ENCODE peak calls at places on chromosomes 16 and 17, in six cellular contexts. V, G, C, J, F and X are unnamed samples.

GRCh38 chr17:27569257-27569722 is 61.7 kb upstream of the LGALS9 start:
- DNase-seq in F (no peak), V (peak; percentile 53), J (peak; percentile 64), G (no peak), C (no peak), X (no peak)

GRCh38 chr16:47016700-47017133 is 43.2 kb upstream of the DNAJA2 start:
- DNase-seq in J (peak; percentile 96), C (no peak), G (no peak), F (no peak), V (no peak), X (no peak)

GRCh38 chr17:27456681-27457404 is 595 bp downstream of the KSR1 start:
- DNase-seq in J (no peak), C (no peak), F (no peak), V (peak; percentile 39), G (no peak), X (no peak)

GRCh38 chr16:20285993-20286499 is 41.3 kb downstream of the GP2 start:
- DNase-seq in F (no peak), J (no peak), C (no peak), V (no peak), G (no peak), X (no peak)

GRCh38 chr16:4373909-4374742 is 2.5 kb downstream of the VASN start:
- DNase-seq in J (no peak), C (peak; percentile 89), G (no peak), F (peak; percentile 95), V (peak; percentile 21), X (peak; percentile 98)

GRCh38 chr17:6477831-6478383 is 33.7 kb downstream of the PIMREG start:
- DNase-seq in F (no peak), G (no peak), J (no peak), C (no peak), V (no peak), X (no peak)

GRCh38 chr16:4566144-4566543 is 10.0 kb downstream of the C16orf96 start:
- DNase-seq in F (no peak), J (no peak), V (no peak), G (no peak), C (no peak), X (no peak)

GRCh38 chr17:74923538-74924249 is 379 bp upstream of the OTOP2 start:
- DNase-seq in G (peak; percentile 85), F (no peak), C (peak; percentile 48), V (peak; percentile 82), J (peak; percentile 59), X (no peak)

GRCh38 chr16:31421587-31421986 is 6.6 kb downstream of the COX6A2 start:
- DNase-seq in J (no peak), C (no peak), F (no peak), V (no peak), G (no peak), X (no peak)

GRCh38 chr17:35286120-35286781 is 43.4 kb downstream of the SLFN5 start:
- DNase-seq in J (peak; percentile 28), C (no peak), F (no peak), G (no peak), V (no peak), X (no peak)

GRCh38 chr17:82653651-82654528 is 5.6 kb upstream of the WDR45B start:
- DNase-seq in F (no peak), C (no peak), V (no peak), J (no peak), G (no peak), X (no peak)

GRCh38 chr17:5027921-5028320 is 7.3 kb downstream of the SLC52A1 start:
- DNase-seq in V (no peak), F (no peak), C (no peak), J (no peak), G (no peak), X (no peak)

GRCh38 chr17:77392376-77393273 is 251.9 kb downstream of the SEC14L1 start:
- DNase-seq in G (no peak), C (no peak), F (no peak), V (no peak), J (no peak), X (no peak)

GRCh38 chr17:45318561-45319230 is 1.9 kb upstream of the MAP3K14 start:
- DNase-seq in F (no peak), J (no peak), V (no peak), G (no peak), C (no peak), X (no peak)

GRCh38 chr17:60817187-60817586 is 139.5 kb downstream of the BCAS3 start:
- DNase-seq in J (no peak), F (peak; percentile 82), V (no peak), C (no peak), G (no peak), X (peak; percentile 90)

GRCh38 chr16:79757163-79757562 is 156.6 kb upstream of the MAF start:
- DNase-seq in G (no peak), J (peak; percentile 14), V (no peak), F (no peak), C (no peak), X (no peak)

GRCh38 chr16:24007934-24008333 is 172.2 kb downstream of the PRKCB start:
- DNase-seq in V (no peak), C (no peak), G (no peak), J (no peak), F (no peak), X (no peak)

GRCh38 chr16:14668556-14669223 is 25.4 kb downstream of the PLA2G10 start:
- DNase-seq in F (no peak), C (no peak), G (no peak), V (no peak), J (no peak), X (no peak)

GRCh38 chr16:29807426-29808218 is 1.3 kb downstream of the MAZ start:
- DNase-seq in F (peak; percentile 61), J (peak; percentile 98), G (no peak), C (peak; percentile 82), V (peak; percentile 93), X (peak; percentile 83)

GRCh38 chr17:73156887-73157870 is 7.6 kb upstream of the SSTR2 start:
- DNase-seq in V (peak; percentile 32), G (no peak), C (no peak), J (no peak), F (no peak), X (no peak)

GRCh38 chr17:34378664-34379101 is 15.7 kb upstream of the CCL1 start:
- DNase-seq in C (no peak), J (peak; percentile 86), V (no peak), F (no peak), G (no peak), X (no peak)

GRCh38 chr16:83923581-83924365 is 24.9 kb downstream of the MLYCD start:
- DNase-seq in F (no peak), V (no peak), C (no peak), G (no peak), J (no peak), X (no peak)

GRCh38 chr17:50049636-50050035 is 6.3 kb upstream of the ITGA3 start:
- DNase-seq in J (no peak), G (no peak), C (no peak), V (no peak), F (no peak), X (no peak)

GRCh38 chr17:50051606-50052005 is 4.3 kb upstream of the ITGA3 start:
- DNase-seq in G (no peak), J (no peak), F (no peak), C (no peak), V (no peak), X (no peak)

GRCh38 chr17:50048988-50049387 is 6.9 kb upstream of the ITGA3 start:
- DNase-seq in C (no peak), V (no peak), F (no peak), G (no peak), J (no peak), X (no peak)

GRCh38 chr17:50051082-50051576 is 4.8 kb upstream of the ITGA3 start:
- DNase-seq in J (peak; percentile 94), G (no peak), C (no peak), V (no peak), F (no peak), X (no peak)

DNA sequence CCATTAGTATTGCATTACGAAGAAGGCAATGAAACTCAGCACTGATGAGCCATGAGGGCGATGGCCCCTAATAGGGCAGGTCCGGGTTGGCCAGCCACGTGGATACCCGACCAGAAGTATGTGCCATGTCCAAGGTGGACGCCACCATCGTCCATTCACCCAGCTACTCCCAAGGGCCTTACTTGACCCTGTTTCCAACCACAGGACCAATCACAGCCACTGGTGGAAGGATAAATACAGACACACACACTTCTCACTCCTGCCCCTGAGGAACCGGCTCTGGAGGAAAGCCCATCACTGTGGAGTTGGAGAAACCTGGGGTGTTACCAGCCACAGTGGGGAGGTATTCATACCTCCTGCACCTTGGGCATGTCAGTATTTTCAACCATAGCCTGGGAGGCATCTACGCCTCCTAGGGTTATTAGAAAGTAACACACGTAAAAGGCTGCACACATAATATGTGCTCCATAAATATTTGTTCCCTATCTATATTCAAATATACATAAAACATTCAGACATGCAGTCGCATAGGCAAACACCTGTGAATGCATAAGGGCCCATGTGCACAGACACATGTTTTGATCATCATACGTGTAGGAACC is 5.4 kb upstream of the ITGA3 start:
- DNase-seq in G (no peak), F (no peak), V (no peak), C (no peak), J (no peak), X (no peak)
- TF ChIP-seq CTCF in G (no peak), F (no peak), V (no peak), C (no peak), J (no peak), X (no peak)

GRCh38 chr16:77223184-77223583 is 24.0 kb downstream of the SYCE1L start:
- DNase-seq in F (no peak), V (peak; percentile 45), C (no peak), J (peak; percentile 40), G (no peak), X (no peak)
- TF ChIP-seq CTCF in F (peak; percentile 23), V (peak; percentile 59), C (no peak), J (peak; percentile 69), G (peak; percentile 58), X (no peak)

GRCh38 chr16:22317625-22318024 is 20.4 kb downstream of the POLR3E start:
- DNase-seq in J (no peak), V (no peak), C (no peak), F (no peak), G (no peak), X (no peak)

GRCh38 chr16:22316411-22316811 is 19.2 kb downstream of the POLR3E start:
- DNase-seq in V (no peak), J (no peak), G (no peak), F (no peak), C (no peak), X (no peak)

GRCh38 chr16:22320572-22321339 is 23.5 kb downstream of the POLR3E start:
- DNase-seq in J (no peak), V (no peak), G (peak; percentile 24), F (no peak), C (no peak), X (no peak)

GRCh38 chr16:22317001-22317530 is 19.9 kb downstream of the POLR3E start:
- DNase-seq in G (no peak), C (no peak), F (no peak), V (no peak), J (no peak), X (no peak)

GRCh38 chr16:22318690-22319358 is 21.6 kb downstream of the POLR3E start:
- DNase-seq in C (peak; percentile 21), V (peak; percentile 49), F (no peak), G (peak; percentile 27), J (peak; percentile 58), X (no peak)
- TF ChIP-seq CTCF in C (peak; percentile 29), V (peak; percentile 74), F (peak; percentile 61), G (peak; percentile 66), J (peak; percentile 65), X (peak; percentile 65)

DNA sequence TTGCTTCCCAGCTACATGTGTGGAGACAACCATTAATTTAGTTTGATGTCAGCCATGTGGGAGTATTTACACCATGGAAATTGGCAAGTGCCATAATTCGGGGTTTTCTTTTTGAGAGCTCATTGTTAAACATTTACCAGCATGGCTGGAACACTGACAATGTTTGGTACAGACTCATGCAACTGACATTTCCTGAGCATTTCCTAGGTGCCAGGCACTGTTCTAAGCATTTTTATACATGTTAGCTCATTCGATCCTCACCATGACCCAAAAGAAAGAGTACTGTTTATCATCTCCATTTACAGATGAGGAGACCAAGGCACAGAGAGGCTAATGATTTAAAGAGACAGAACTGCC is 86.9 kb downstream of the FOXL1 start:
- DNase-seq in F (no peak), J (no peak), G (no peak), C (no peak), V (no peak), X (no peak)
- TF ChIP-seq CTCF in F (no peak), J (no peak), G (no peak), C (no peak), V (no peak), X (no peak)